ENCODE peak calls at places on chromosomes 6 and 20, in seven cellular contexts. M, Z, L, K, V, A and Y are unnamed samples.

GRCh38 chr20:43669332-43669731 is 2.4 kb downstream of the MYBL2 start:
- DNase-seq in M (no peak), Z (no peak), L (no peak), K (no peak), V (no peak), A (no peak), Y (no peak)

GRCh38 chr6:112626468-112627082 is 279.4 kb downstream of the RFPL4B start:
- DNase-seq in M (no peak), Z (no peak), L (no peak), K (no peak), V (no peak), A (no peak), Y (no peak)

GRCh38 chr6:37538107-37538506 is 38.4 kb upstream of the CCDC167 start:
- DNase-seq in M (no peak), Z (peak; percentile 52), L (no peak), K (peak; percentile 40), V (no peak), A (no peak), Y (no peak)

GRCh38 chr20:62568045-62568389 is 74.3 kb upstream of the SLCO4A1 start:
- DNase-seq in M (no peak), Z (no peak), L (no peak), K (no peak), V (no peak), A (no peak), Y (no peak)

GRCh38 chr20:46034039-46034438 is 5.0 kb downstream of the SLC12A5 start:
- DNase-seq in M (no peak), Z (no peak), L (no peak), K (no peak), V (no peak), A (no peak), Y (no peak)

GRCh38 chr6:29632789-29633531 is at the start of gene GABBR1:
- DNase-seq in M (peak; percentile 86), Z (peak; percentile 90), L (peak; percentile 89), K (peak; percentile 89), V (peak; percentile 88), A (peak; percentile 90), Y (peak; percentile 89)

GRCh38 chr6:108117427-108118358 is 43.2 kb upstream of the OSTM1 start:
- DNase-seq in M (no peak), Z (peak; percentile 69), L (no peak), K (no peak), V (no peak), A (no peak), Y (peak; percentile 46)

GRCh38 chr6:165962361-165962760 is 205.3 kb downstream of the TBXT start:
- DNase-seq in M (no peak), Z (no peak), L (no peak), K (no peak), V (no peak), A (no peak), Y (no peak)

GRCh38 chr6:79232696-79233462 is 1.6 kb downstream of the HMGN3 start:
- DNase-seq in M (no peak), Z (peak; percentile 70), L (no peak), K (no peak), V (no peak), A (no peak), Y (no peak)

GRCh38 chr6:126748141-126748540 is 370.3 kb upstream of the RSPO3 start:
- DNase-seq in M (no peak), Z (no peak), L (no peak), K (no peak), V (no peak), A (no peak), Y (no peak)

GRCh38 chr6:166955121-166955864 is 1.1 kb downstream of the RNASET2 start:
- DNase-seq in M (no peak), Z (peak; percentile 30), L (no peak), K (no peak), V (peak; percentile 37), A (no peak), Y (no peak)

GRCh38 chr6:163459007-163459406 is 44.5 kb downstream of the QKI start:
- DNase-seq in M (no peak), Z (no peak), L (no peak), K (no peak), V (no peak), A (no peak), Y (no peak)

GRCh38 chr6:41505084-41506049 is 40.8 kb upstream of the FOXP4 start:
- DNase-seq in M (peak; percentile 31), Z (peak; percentile 97), L (no peak), K (peak; percentile 55), V (peak; percentile 93), A (peak; percentile 25), Y (peak; percentile 96)

GRCh38 chr6:111798281-111798725 is 74.9 kb downstream of the FYN start:
- DNase-seq in M (no peak), Z (no peak), L (no peak), K (no peak), V (no peak), A (no peak), Y (no peak)

GRCh38 chr6:53294095-53294494 is 54.7 kb downstream of the ELOVL5 start:
- DNase-seq in M (no peak), Z (peak; percentile 49), L (no peak), K (peak; percentile 47), V (no peak), A (peak; percentile 45), Y (no peak)

GRCh38 chr20:41169184-41169690 is 31.9 kb downstream of the PLCG1 start:
- DNase-seq in M (no peak), Z (no peak), L (no peak), K (peak; percentile 2), V (no peak), A (no peak), Y (no peak)

GRCh38 chr20:5397418-5397817 is 80.7 kb upstream of the PROKR2 start:
- DNase-seq in M (no peak), Z (peak; percentile 27), L (no peak), K (no peak), V (no peak), A (no peak), Y (no peak)

GRCh38 chr20:61310954-61311353 is 58.9 kb downstream of the CDH4 start:
- DNase-seq in M (no peak), Z (no peak), L (no peak), K (no peak), V (no peak), A (no peak), Y (no peak)

GRCh38 chr6:31763617-31763940 is 1.1 kb downstream of the SAPCD1 start:
- DNase-seq in M (no peak), Z (peak; percentile 67), L (peak; percentile 12), K (no peak), V (no peak), A (no peak), Y (peak; percentile 50)

GRCh38 chr6:106381223-106381622 is 20.7 kb downstream of the CRYBG1 start:
- DNase-seq in M (no peak), Z (no peak), L (no peak), K (no peak), V (no peak), A (no peak), Y (no peak)

GRCh38 chr6:5172057-5172683 is 87.0 kb downstream of the PPP1R3G start:
- DNase-seq in M (no peak), Z (peak; percentile 59), L (no peak), K (no peak), V (no peak), A (no peak), Y (no peak)

GRCh38 chr6:160122744-160123143 is 1.1 kb downstream of the SLC22A1 start:
- DNase-seq in M (no peak), Z (no peak), L (no peak), K (no peak), V (no peak), A (no peak), Y (no peak)

GRCh38 chr6:141483561-141484061 is 649.1 kb upstream of the GJE1 start:
- DNase-seq in M (no peak), Z (peak; percentile 64), L (peak; percentile 34), K (no peak), V (no peak), A (no peak), Y (peak; percentile 58)

GRCh38 chr6:153167026-153167891 is 36.2 kb upstream of the RGS17 start:
- DNase-seq in M (no peak), Z (peak; percentile 46), L (no peak), K (no peak), V (no peak), A (no peak), Y (peak; percentile 80)

GRCh38 chr6:27280540-27281000 is 31.5 kb downstream of the POM121L2 start:
- DNase-seq in M (no peak), Z (peak; percentile 63), L (no peak), K (no peak), V (no peak), A (no peak), Y (no peak)

GRCh38 chr6:145283856-145284255 is 451.5 kb downstream of the EPM2A start:
- DNase-seq in M (no peak), Z (no peak), L (no peak), K (no peak), V (no peak), A (no peak), Y (no peak)

GRCh38 chr6:44254957-44255808 is 2.1 kb downstream of the SLC35B2 start:
- DNase-seq in M (no peak), Z (peak; percentile 44), L (no peak), K (peak; percentile 40), V (no peak), A (no peak), Y (no peak)

GRCh38 chr6:5636210-5637030 is 370.3 kb downstream of the NRN1 start:
- DNase-seq in M (no peak), Z (peak; percentile 25), L (no peak), K (no peak), V (no peak), A (peak; percentile 81), Y (no peak)

GRCh38 chr20:10511507-10512231 is 76.6 kb downstream of the SLX4IP start:
- DNase-seq in M (peak; percentile 86), Z (peak; percentile 90), L (no peak), K (peak; percentile 74), V (peak; percentile 73), A (peak; percentile 39), Y (peak; percentile 93)

GRCh38 chr6:8192067-8192466 is 89.7 kb upstream of the EEF1E1 start:
- DNase-seq in M (no peak), Z (peak; percentile 14), L (no peak), K (no peak), V (no peak), A (no peak), Y (no peak)

GRCh38 chr6:116596815-116597214 is 19.5 kb upstream of the RSPH4A start:
- DNase-seq in M (no peak), Z (no peak), L (no peak), K (no peak), V (no peak), A (no peak), Y (no peak)

GRCh38 chr6:30918675-30919074 is 4.6 kb downstream of the VARS2 start:
- DNase-seq in M (no peak), Z (no peak), L (no peak), K (no peak), V (no peak), A (no peak), Y (no peak)

GRCh38 chr20:58313366-58313765 is 3.9 kb downstream of the RAB22A start:
- DNase-seq in M (no peak), Z (no peak), L (no peak), K (no peak), V (no peak), A (no peak), Y (no peak)

GRCh38 chr6:133241901-133242760 is 974 bp downstream of the EYA4 start:
- DNase-seq in M (no peak), Z (peak; percentile 26), L (no peak), K (peak; percentile 49), V (no peak), A (peak; percentile 61), Y (peak; percentile 16)

GRCh38 chr20:19812056-19812455 is 54.0 kb downstream of the RIN2 start:
- DNase-seq in M (no peak), Z (no peak), L (no peak), K (no peak), V (no peak), A (no peak), Y (peak; percentile 86)

GRCh38 chr6:88556663-88557062 is 390.5 kb upstream of the CNR1 start:
- DNase-seq in M (no peak), Z (no peak), L (no peak), K (no peak), V (no peak), A (no peak), Y (no peak)

GRCh38 chr20:46438156-46438750 is 31.8 kb upstream of the ELMO2 start:
- DNase-seq in M (peak; percentile 57), Z (peak; percentile 55), L (peak; percentile 25), K (peak; percentile 40), V (no peak), A (peak; percentile 64), Y (no peak)